ENCODE peak calls at places on chromosomes 2 and 18, in seven cellular contexts. One of them, this sample, is unnamed.

GRCh38 chr2:2974982-2975381 is 402.6 kb downstream of the EIPR1 start:
- DNase-seq in pancreas: no peak
- DNase-seq in psoas muscle: no peak
- DNase-seq in tibial artery: no peak
- DNase-seq in cardiac fibroblast: no peak
- DNase-seq in spleen: no peak
- DNase-seq in A549: no peak
- DNase-seq in this sample: no peak

GRCh38 chr2:216242365-216242764 is 129.9 kb downstream of the MARCHF4 start:
- DNase-seq in cardiac fibroblast: peak; percentile 12
- DNase-seq in psoas muscle: no peak
- DNase-seq in A549: no peak
- DNase-seq in spleen: no peak
- DNase-seq in pancreas: peak; percentile 13
- DNase-seq in tibial artery: no peak
- DNase-seq in this sample: peak; percentile 9

GRCh38 chr2:156466739-156467405 is 30.7 kb downstream of the GPD2 start:
- DNase-seq in cardiac fibroblast: peak; percentile 85
- DNase-seq in psoas muscle: no peak
- DNase-seq in A549: no peak
- DNase-seq in spleen: no peak
- DNase-seq in tibial artery: peak; percentile 30
- DNase-seq in pancreas: peak; percentile 50
- DNase-seq in this sample: peak; percentile 65

GRCh38 chr2:161223139-161223732 is 63.0 kb downstream of the TANK start:
- DNase-seq in spleen: no peak
- DNase-seq in psoas muscle: no peak
- DNase-seq in pancreas: no peak
- DNase-seq in A549: no peak
- DNase-seq in cardiac fibroblast: peak; percentile 72
- DNase-seq in tibial artery: no peak
- DNase-seq in this sample: peak; percentile 76

GRCh38 chr2:119233326-119234020 is 9.8 kb downstream of the STEAP3 start:
- DNase-seq in psoas muscle: peak; percentile 58
- DNase-seq in cardiac fibroblast: no peak
- DNase-seq in spleen: no peak
- DNase-seq in pancreas: no peak
- DNase-seq in A549: no peak
- DNase-seq in tibial artery: no peak
- DNase-seq in this sample: peak; percentile 27

GRCh38 chr2:215888680-215889079 is 124.7 kb downstream of the MREG start:
- DNase-seq in tibial artery: no peak
- DNase-seq in A549: no peak
- DNase-seq in psoas muscle: no peak
- DNase-seq in cardiac fibroblast: no peak
- DNase-seq in spleen: no peak
- DNase-seq in pancreas: no peak
- DNase-seq in this sample: no peak

GRCh38 chr2:102417946-102418345 is 5.0 kb upstream of the IL18RAP start:
- DNase-seq in cardiac fibroblast: no peak
- DNase-seq in spleen: no peak
- DNase-seq in tibial artery: no peak
- DNase-seq in A549: no peak
- DNase-seq in psoas muscle: no peak
- DNase-seq in pancreas: no peak
- DNase-seq in this sample: no peak

GRCh38 chr2:230319211-230319862 is 7.7 kb upstream of the SP140L start:
- DNase-seq in tibial artery: no peak
- DNase-seq in cardiac fibroblast: no peak
- DNase-seq in A549: no peak
- DNase-seq in spleen: peak; percentile 87
- DNase-seq in pancreas: no peak
- DNase-seq in psoas muscle: no peak
- DNase-seq in this sample: no peak

GRCh38 chr2:190528521-190529001 is 6.0 kb downstream of the NEMP2 start:
- DNase-seq in psoas muscle: no peak
- DNase-seq in spleen: no peak
- DNase-seq in cardiac fibroblast: peak; percentile 79
- DNase-seq in pancreas: no peak
- DNase-seq in A549: no peak
- DNase-seq in tibial artery: no peak
- DNase-seq in this sample: peak; percentile 87

GRCh38 chr2:66578067-66578852 is 143.3 kb downstream of the MEIS1 start:
- DNase-seq in A549: no peak
- DNase-seq in spleen: peak; percentile 75
- DNase-seq in cardiac fibroblast: no peak
- DNase-seq in tibial artery: no peak
- DNase-seq in psoas muscle: peak; percentile 29
- DNase-seq in pancreas: peak; percentile 72
- DNase-seq in this sample: no peak

GRCh38 chr18:45780568-45780967 is 44.9 kb upstream of the SIGLEC15 start:
- DNase-seq in psoas muscle: no peak
- DNase-seq in spleen: no peak
- DNase-seq in tibial artery: no peak
- DNase-seq in pancreas: no peak
- DNase-seq in A549: no peak
- DNase-seq in cardiac fibroblast: peak; percentile 53
- DNase-seq in this sample: peak; percentile 22

GRCh38 chr2:240435955-240436625 is 627 bp downstream of the GPC1 start:
- DNase-seq in spleen: peak; percentile 82
- DNase-seq in pancreas: no peak
- DNase-seq in psoas muscle: no peak
- DNase-seq in A549: no peak
- DNase-seq in tibial artery: no peak
- DNase-seq in cardiac fibroblast: peak; percentile 26
- DNase-seq in this sample: peak; percentile 8

GRCh38 chr2:42888321-42888720 is 95.9 kb upstream of the HAAO start:
- DNase-seq in cardiac fibroblast: no peak
- DNase-seq in tibial artery: no peak
- DNase-seq in spleen: no peak
- DNase-seq in pancreas: no peak
- DNase-seq in psoas muscle: no peak
- DNase-seq in A549: no peak
- DNase-seq in this sample: no peak

GRCh38 chr2:99975386-99975785 is 167.0 kb downstream of the AFF3 start:
- DNase-seq in spleen: no peak
- DNase-seq in cardiac fibroblast: no peak
- DNase-seq in tibial artery: no peak
- DNase-seq in A549: no peak
- DNase-seq in pancreas: no peak
- DNase-seq in psoas muscle: no peak
- DNase-seq in this sample: peak; percentile 8

GRCh38 chr18:27605107-27605834 is 420.2 kb upstream of the CHST9 start:
- DNase-seq in tibial artery: peak; percentile 32
- DNase-seq in A549: peak; percentile 7
- DNase-seq in pancreas: peak; percentile 41
- DNase-seq in psoas muscle: no peak
- DNase-seq in spleen: no peak
- DNase-seq in cardiac fibroblast: peak; percentile 87
- DNase-seq in this sample: peak; percentile 87

GRCh38 chr2:18597618-18598017 is 8.2 kb upstream of the NT5C1B start:
- DNase-seq in cardiac fibroblast: no peak
- DNase-seq in tibial artery: no peak
- DNase-seq in spleen: no peak
- DNase-seq in A549: no peak
- DNase-seq in pancreas: no peak
- DNase-seq in psoas muscle: no peak
- DNase-seq in this sample: no peak

GRCh38 chr2:241868661-241869081 is 858 bp upstream of the RTP5 start:
- DNase-seq in psoas muscle: peak; percentile 7
- DNase-seq in tibial artery: no peak
- DNase-seq in pancreas: no peak
- DNase-seq in A549: no peak
- DNase-seq in cardiac fibroblast: no peak
- DNase-seq in spleen: no peak
- DNase-seq in this sample: no peak

GRCh38 chr2:236584521-236585384 is 15.1 kb downstream of the ACKR3 start:
- DNase-seq in tibial artery: no peak
- DNase-seq in A549: no peak
- DNase-seq in psoas muscle: no peak
- DNase-seq in spleen: no peak
- DNase-seq in cardiac fibroblast: no peak
- DNase-seq in pancreas: no peak
- DNase-seq in this sample: no peak

GRCh38 chr2:69773201-69773600 is 31.3 kb downstream of the ANXA4 start:
- DNase-seq in tibial artery: no peak
- DNase-seq in cardiac fibroblast: peak; percentile 46
- DNase-seq in psoas muscle: no peak
- DNase-seq in spleen: no peak
- DNase-seq in A549: peak; percentile 49
- DNase-seq in pancreas: no peak
- DNase-seq in this sample: peak; percentile 42

GRCh38 chr2:69191672-69192071 is 178.7 kb downstream of the ANTXR1 start:
- DNase-seq in cardiac fibroblast: no peak
- DNase-seq in pancreas: no peak
- DNase-seq in tibial artery: no peak
- DNase-seq in spleen: no peak
- DNase-seq in psoas muscle: no peak
- DNase-seq in A549: no peak
- DNase-seq in this sample: no peak

GRCh38 chr18:22176622-22177495 is 7.5 kb downstream of the GATA6 start:
- DNase-seq in spleen: no peak
- DNase-seq in cardiac fibroblast: peak; percentile 62
- DNase-seq in psoas muscle: no peak
- DNase-seq in pancreas: no peak
- DNase-seq in tibial artery: peak; percentile 53
- DNase-seq in A549: no peak
- DNase-seq in this sample: peak; percentile 69

DNA sequence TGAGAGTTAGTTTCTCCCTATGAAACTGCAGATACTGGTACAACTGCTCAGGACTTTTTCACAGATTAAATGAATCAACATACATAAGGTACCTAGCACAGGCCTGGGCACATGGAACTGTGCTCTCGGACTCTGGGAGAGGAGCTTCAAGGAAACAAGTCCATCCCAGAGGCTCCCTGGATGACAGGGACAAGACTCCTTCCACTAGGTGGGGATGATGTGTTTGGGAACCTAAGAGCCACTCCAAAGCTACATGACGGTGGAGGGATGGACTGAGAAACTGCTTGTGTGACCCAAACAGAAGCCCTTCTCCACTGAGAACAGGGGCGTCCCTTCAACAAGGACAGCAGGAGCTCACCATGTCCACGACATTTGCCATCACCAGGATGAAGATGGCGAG is 37.1 kb downstream of the CENPO start:
- DNase-seq in spleen: peak; percentile 43
- DNase-seq in psoas muscle: no peak
- DNase-seq in A549: no peak
- DNase-seq in pancreas: no peak
- DNase-seq in cardiac fibroblast: peak; percentile 59
- DNase-seq in tibial artery: no peak
- DNase-seq in this sample: peak; percentile 60
- TF ChIP-seq CTCF in spleen: no peak
- TF ChIP-seq CTCF in psoas muscle: no peak
- TF ChIP-seq CTCF in A549: peak; percentile 23
- TF ChIP-seq CTCF in pancreas: no peak
- TF ChIP-seq CTCF in cardiac fibroblast: peak; percentile 18
- TF ChIP-seq CTCF in tibial artery: no peak
- TF ChIP-seq CTCF in this sample: peak; percentile 30

DNA sequence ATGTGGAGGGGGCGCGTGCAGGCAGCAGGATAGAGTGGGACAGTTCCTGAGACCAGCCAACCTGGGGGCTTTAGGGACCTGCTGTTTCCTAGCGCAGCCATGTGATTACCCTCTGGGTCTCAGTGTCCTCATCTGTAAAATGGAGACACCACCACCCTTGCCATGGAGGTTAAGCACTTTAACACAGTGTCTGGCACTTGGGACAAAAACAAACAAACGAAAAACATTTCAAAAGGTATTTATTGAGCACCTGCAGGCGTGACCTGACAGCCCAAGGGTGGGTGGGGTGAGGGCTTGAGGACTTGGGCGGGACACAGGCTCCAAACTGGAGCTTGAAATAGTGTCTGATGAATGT is 4.6 kb upstream of the CTDSP1 start:
- DNase-seq in psoas muscle: no peak
- DNase-seq in spleen: no peak
- DNase-seq in tibial artery: no peak
- DNase-seq in pancreas: no peak
- DNase-seq in cardiac fibroblast: no peak
- DNase-seq in A549: no peak
- DNase-seq in this sample: no peak
- H3K4me3 ChIP-seq in psoas muscle: peak overlapping the region; percentile 91
- H3K4me3 ChIP-seq in spleen: no peak overlapping the region
- H3K4me3 ChIP-seq in tibial artery: no peak overlapping the region
- H3K4me3 ChIP-seq in pancreas: no peak overlapping the region
- H3K4me3 ChIP-seq in cardiac fibroblast: no peak overlapping the region
- H3K4me3 ChIP-seq in A549: no peak overlapping the region
- H3K4me3 ChIP-seq in this sample: no peak overlapping the region

DNA sequence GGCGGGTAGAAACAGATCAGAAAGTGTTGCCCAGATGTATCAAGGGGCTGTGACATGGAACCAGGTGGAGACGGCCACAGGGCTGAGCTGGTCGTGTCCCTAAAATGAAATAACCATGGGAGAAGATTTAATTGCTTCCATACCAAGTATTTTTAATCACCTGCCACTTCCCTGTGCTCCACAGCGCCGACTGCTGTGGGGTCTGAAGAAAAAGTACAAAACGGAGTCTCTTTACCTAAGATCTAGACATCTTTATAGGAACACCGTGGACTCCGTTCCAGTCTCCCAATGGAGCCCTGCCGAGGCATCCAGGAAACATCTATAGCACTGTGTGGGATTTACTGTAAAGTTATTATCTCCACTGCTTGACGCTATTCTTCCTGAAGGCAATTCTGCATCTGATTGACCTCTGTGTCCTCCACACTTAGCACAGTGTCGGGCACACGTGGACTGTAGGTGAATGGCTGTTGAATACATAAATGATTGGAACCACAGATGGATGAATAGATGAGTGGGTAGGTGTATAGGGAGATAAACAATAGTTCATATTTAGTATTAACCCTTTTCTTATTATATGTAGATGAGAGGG is 21.6 kb upstream of the GYPC start:
- DNase-seq in pancreas: peak; percentile 19
- DNase-seq in cardiac fibroblast: no peak
- DNase-seq in psoas muscle: no peak
- DNase-seq in spleen: no peak
- DNase-seq in A549: no peak
- DNase-seq in tibial artery: no peak
- DNase-seq in this sample: peak; percentile 29
- TF ChIP-seq CTCF in pancreas: peak; percentile 28
- TF ChIP-seq CTCF in cardiac fibroblast: peak; percentile 40
- TF ChIP-seq CTCF in psoas muscle: peak; percentile 35
- TF ChIP-seq CTCF in spleen: peak; percentile 53
- TF ChIP-seq CTCF in A549: peak; percentile 57
- TF ChIP-seq CTCF in tibial artery: no peak
- TF ChIP-seq CTCF in this sample: peak; percentile 58

DNA sequence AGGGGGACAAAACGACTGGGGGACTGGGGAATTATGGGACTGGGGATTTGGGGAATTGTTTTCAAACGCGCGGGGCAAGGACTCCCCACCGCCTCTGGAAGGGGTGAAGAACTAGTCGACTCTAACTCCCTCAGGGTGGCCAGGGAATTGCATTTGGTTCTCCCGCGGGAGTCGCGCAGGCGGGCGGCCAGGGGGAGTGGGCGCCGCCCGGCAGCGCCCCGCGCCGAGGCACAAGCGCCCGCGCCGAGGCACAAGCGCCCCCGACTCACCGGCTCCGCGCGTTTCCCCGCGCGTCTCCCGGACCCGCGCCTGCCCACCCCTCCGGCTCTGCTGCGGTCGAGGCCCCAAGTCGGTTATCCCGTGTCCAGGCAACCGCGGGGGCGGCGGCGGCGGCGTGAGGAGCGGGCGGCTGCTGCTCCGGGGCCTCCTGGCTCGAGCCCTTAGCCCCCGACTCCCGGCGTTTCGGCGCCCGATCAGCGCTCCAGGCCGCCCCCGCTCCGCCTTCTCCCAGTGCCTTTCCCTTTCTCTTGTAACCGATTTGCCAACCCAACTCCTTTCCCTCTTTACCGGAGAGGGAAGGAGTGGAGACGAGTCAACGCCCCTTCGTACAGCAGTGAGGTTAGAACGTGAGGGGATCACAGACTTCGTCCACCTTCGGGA is at the start of gene CCDC178:
- DNase-seq in pancreas: peak; percentile 16
- DNase-seq in tibial artery: peak; percentile 22
- DNase-seq in A549: peak; percentile 7
- DNase-seq in spleen: peak; percentile 56
- DNase-seq in cardiac fibroblast: peak; percentile 12
- DNase-seq in psoas muscle: no peak
- DNase-seq in this sample: peak; percentile 30
- H3K4me3 ChIP-seq in pancreas: peak within 1 kb of the TSS; percentile 27
- H3K4me3 ChIP-seq in tibial artery: peak within 1 kb of the TSS; percentile 56
- H3K4me3 ChIP-seq in A549: peak within 1 kb of the TSS; percentile 40
- H3K4me3 ChIP-seq in spleen: peak within 1 kb of the TSS; percentile 31
- H3K4me3 ChIP-seq in cardiac fibroblast: peak within 1 kb of the TSS; percentile 38
- H3K4me3 ChIP-seq in psoas muscle: peak within 1 kb of the TSS; percentile 52
- H3K4me3 ChIP-seq in this sample: peak within 1 kb of the TSS; percentile 41